ENCODE peak calls at places on chromosomes 4 and X, in five cellular contexts. S is dorsolateral prefrontal cortex, W is CD14-positive monocyte, L is ureter, U is GM03348. R is an unnamed sample.

GRCh38 chrX:39133971-39134370 is 332.7 kb downstream of the MID1IP1 start:
- DNase-seq in L (no peak), U (no peak), W (no peak), S (no peak), R (no peak)

GRCh38 chr4:129583868-129584267 is 487.9 kb downstream of the C4orf33 start:
- DNase-seq in S (no peak), L (no peak), W (no peak), U (no peak), R (no peak)

GRCh38 chr4:79650794-79651431 is 242.9 kb upstream of the GK2 start:
- DNase-seq in L (no peak), U (no peak), W (no peak), S (no peak), R (no peak)

GRCh38 chr4:83074086-83074704 is 39.2 kb downstream of the COPS4 start:
- DNase-seq in W (peak; percentile 53), U (peak; percentile 80), L (peak; percentile 47), S (no peak), R (peak; percentile 59)

GRCh38 chrX:11755724-11756123 is 2.3 kb upstream of the MSL3 start:
- DNase-seq in W (no peak), U (no peak), S (no peak), L (no peak), R (no peak)

GRCh38 chr4:7191546-7192251 is 639 bp upstream of the SORCS2 start:
- DNase-seq in U (no peak), L (peak; percentile 43), S (peak; percentile 35), W (no peak), R (no peak)

GRCh38 chr4:32884198-32884597 is 2164.0 kb downstream of the PCDH7 start:
- DNase-seq in W (no peak), S (no peak), U (peak; percentile 9), L (no peak), R (no peak)

GRCh38 chr4:171130126-171130801 is 682.9 kb upstream of the GALNTL6 start:
- DNase-seq in W (no peak), S (no peak), L (no peak), U (no peak), R (no peak)

GRCh38 chr4:102569200-102569599 is 68.0 kb downstream of the NFKB1 start:
- DNase-seq in L (no peak), U (peak; percentile 29), S (no peak), W (no peak), R (no peak)

GRCh38 chr4:39029752-39030694 is 2.2 kb downstream of the TMEM156 start:
- DNase-seq in U (no peak), W (no peak), S (no peak), L (no peak), R (no peak)

GRCh38 chr4:75845992-75846391 is 56.3 kb downstream of the PPEF2 start:
- DNase-seq in U (no peak), S (no peak), L (no peak), W (no peak), R (no peak)

GRCh38 chrX:140848800-140849199 is 139.2 kb downstream of the LINC00632 start:
- DNase-seq in U (no peak), W (no peak), S (no peak), L (no peak), R (no peak)

GRCh38 chrX:118627084-118627758 is 100.2 kb upstream of the IL13RA1 start:
- DNase-seq in W (no peak), L (no peak), S (no peak), U (peak; percentile 3), R (no peak)

GRCh38 chr4:125986307-125986706 is 671.6 kb downstream of the FAT4 start:
- DNase-seq in L (no peak), S (no peak), U (no peak), W (no peak), R (no peak)

GRCh38 chr4:137609693-137610450 is 77.6 kb upstream of the PCDH18 start:
- DNase-seq in U (peak; percentile 64), W (no peak), S (no peak), L (no peak), R (peak; percentile 45)

GRCh38 chr4:63563288-63564014 is 845.8 kb downstream of the TECRL start:
- DNase-seq in S (no peak), U (no peak), W (no peak), L (no peak), R (no peak)

GRCh38 chrX:48278958-48279357 is 23.8 kb downstream of the SSX1 start:
- DNase-seq in S (no peak), L (no peak), U (peak; percentile 13), W (no peak), R (peak; percentile 3)

GRCh38 chr4:127632420-127633403 is at the start of gene INTU:
- DNase-seq in S (peak; percentile 94), U (peak; percentile 94), W (peak; percentile 75), L (peak; percentile 94), R (peak; percentile 93)

GRCh38 chr4:188941524-188942109 is 802.4 kb downstream of the TRIML1 start:
- DNase-seq in W (no peak), L (no peak), U (peak; percentile 75), S (no peak), R (peak; percentile 74)

GRCh38 chr4:112765317-112765989 is 128.5 kb downstream of the LARP7 start:
- DNase-seq in S (no peak), U (peak; percentile 41), W (no peak), L (no peak), R (peak; percentile 27)

R was measured in AG08396.